ENCODE peak calls at places on chromosome 13, in nine cellular contexts. S, N, E, H, L, F, R, U and C are unnamed samples.

GRCh38 chr13:74251778-74252519 is 117.7 kb upstream of the KLF12 start:
- ATAC-seq in S (no peak), N (peak), E (no peak), H (peak), L (no peak), F (peak), R (peak), U (peak), C (no peak)

GRCh38 chr13:95783747-95784146 is 106.8 kb downstream of the DNAJC3 start:
- ATAC-seq in S (no peak), N (no peak), E (no peak), H (no peak), L (no peak), F (no peak), R (no peak), U (no peak), C (no peak)

GRCh38 chr13:99217461-99218101 is 16.9 kb downstream of the UBAC2 start:
- ATAC-seq in S (no peak), N (no peak), E (no peak), H (no peak), L (no peak), F (peak), R (peak), U (no peak), C (no peak)

GRCh38 chr13:40221460-40222201 is 444.8 kb downstream of the FOXO1 start:
- ATAC-seq in S (peak), N (no peak), E (peak), H (peak), L (no peak), F (peak), R (peak), U (peak), C (no peak)

GRCh38 chr13:109737046-109737573 is 49.3 kb downstream of the IRS2 start:
- ATAC-seq in S (no peak), N (no peak), E (peak), H (no peak), L (no peak), F (no peak), R (no peak), U (no peak), C (no peak)

GRCh38 chr13:23608704-23609413 is 38.6 kb downstream of the TNFRSF19 start:
- ATAC-seq in S (peak), N (peak), E (peak), H (no peak), L (no peak), F (no peak), R (no peak), U (peak), C (no peak)

GRCh38 chr13:80611310-80611709 is 270.4 kb upstream of the SPRY2 start:
- ATAC-seq in S (no peak), N (no peak), E (no peak), H (no peak), L (no peak), F (no peak), R (no peak), U (no peak), C (no peak)

GRCh38 chr13:111893607-111894443 is 173.1 kb upstream of the SOX1 start:
- ATAC-seq in S (no peak), N (no peak), E (no peak), H (no peak), L (no peak), F (no peak), R (no peak), U (no peak), C (no peak)

GRCh38 chr13:102012299-102013293 is 389.3 kb downstream of the FGF14 start:
- ATAC-seq in S (no peak), N (no peak), E (peak), H (no peak), L (no peak), F (no peak), R (no peak), U (no peak), C (no peak)

GRCh38 chr13:24407844-24408243 is 98.5 kb downstream of the C1QTNF9 start:
- ATAC-seq in S (no peak), N (no peak), E (no peak), H (no peak), L (no peak), F (no peak), R (no peak), U (no peak), C (no peak)

GRCh38 chr13:41457589-41458186 is 338 bp downstream of the RGCC start:
- ATAC-seq in S (peak), N (peak), E (peak), H (peak), L (peak), F (peak), R (peak), U (no peak), C (peak)

GRCh38 chr13:99989376-99990044 is 7.9 kb downstream of the ZIC2 start:
- ATAC-seq in S (no peak), N (no peak), E (peak), H (no peak), L (peak), F (no peak), R (no peak), U (peak), C (no peak)

GRCh38 chr13:73981595-73981994 is 152.6 kb downstream of the KLF12 start:
- ATAC-seq in S (no peak), N (no peak), E (no peak), H (no peak), L (no peak), F (no peak), R (no peak), U (no peak), C (no peak)

GRCh38 chr13:114151565-114152284 is 19.3 kb upstream of the RASA3 start:
- ATAC-seq in S (no peak), N (peak), E (peak), H (peak), L (peak), F (no peak), R (peak), U (no peak), C (no peak)

GRCh38 chr13:44759222-44759721 is 183.1 kb upstream of the TSC22D1 start:
- ATAC-seq in S (no peak), N (peak), E (no peak), H (no peak), L (peak), F (no peak), R (no peak), U (no peak), C (no peak)

GRCh38 chr13:81762449-81762848 is 1421.5 kb upstream of the SPRY2 start:
- ATAC-seq in S (no peak), N (no peak), E (no peak), H (no peak), L (no peak), F (no peak), R (no peak), U (no peak), C (no peak)

GRCh38 chr13:113176292-113176691 is 17.8 kb downstream of the PROZ start:
- ATAC-seq in S (no peak), N (no peak), E (no peak), H (no peak), L (peak), F (peak), R (peak), U (no peak), C (no peak)

GRCh38 chr13:48275507-48275906 is 28.0 kb upstream of the RB1 start:
- ATAC-seq in S (no peak), N (no peak), E (no peak), H (peak), L (no peak), F (no peak), R (no peak), U (no peak), C (no peak)

GRCh38 chr13:67772807-67773453 is 542.8 kb upstream of the PCDH9 start:
- ATAC-seq in S (no peak), N (no peak), E (no peak), H (peak), L (no peak), F (no peak), R (no peak), U (no peak), C (no peak)

GRCh38 chr13:77492982-77493381 is 42.5 kb upstream of the SCEL start:
- ATAC-seq in S (peak), N (peak), E (peak), H (no peak), L (no peak), F (peak), R (no peak), U (peak), C (peak)